ENCODE peak calls at places on chromosomes 3 and 15, in six cellular contexts. V, C, W, E, J and R are unnamed samples.

GRCh38 chr3:53411371-53411770 is 64.0 kb upstream of the DCP1A start:
- DNase-seq in V (no peak), C (no peak), W (no peak), E (no peak), J (no peak), R (no peak)

GRCh38 chr3:38008191-38008701 is 17.7 kb downstream of the VILL start:
- DNase-seq in V (no peak), C (no peak), W (no peak), E (no peak), J (no peak), R (no peak)

GRCh38 chr3:173770011-173770410 is 372.5 kb downstream of the NLGN1 start:
- DNase-seq in V (peak), C (no peak), W (peak), E (no peak), J (no peak), R (no peak)

GRCh38 chr3:101262393-101263240 is 57.8 kb downstream of the IMPG2 start:
- DNase-seq in V (no peak), C (no peak), W (no peak), E (no peak), J (no peak), R (no peak)

GRCh38 chr15:38620108-38620507 is 55.5 kb upstream of the RASGRP1 start:
- DNase-seq in V (no peak), C (no peak), W (no peak), E (no peak), J (no peak), R (no peak)

GRCh38 chr3:37974121-37974927 is 16.3 kb upstream of the VILL start:
- DNase-seq in V (peak), C (peak), W (peak), E (peak), J (peak), R (peak)

GRCh38 chr15:73934281-73934680 is 8.0 kb downstream of the LOXL1 start:
- DNase-seq in V (no peak), C (no peak), W (no peak), E (no peak), J (no peak), R (no peak)

GRCh38 chr15:93829115-93829849 is 402.1 kb upstream of the MCTP2 start:
- DNase-seq in V (no peak), C (no peak), W (peak), E (no peak), J (peak), R (no peak)

GRCh38 chr15:68114356-68114755 is 60.2 kb downstream of the PIAS1 start:
- DNase-seq in V (peak), C (no peak), W (peak), E (no peak), J (peak), R (no peak)

GRCh38 chr3:113867506-113867905 is 28.9 kb downstream of the GRAMD1C start:
- DNase-seq in V (peak), C (no peak), W (peak), E (no peak), J (peak), R (no peak)

GRCh38 chr15:44471885-44472284 is 44.5 kb downstream of the CTDSPL2 start:
- DNase-seq in V (no peak), C (no peak), W (no peak), E (no peak), J (no peak), R (no peak)

GRCh38 chr3:127769284-127770081 is 52.8 kb downstream of the MGLL start:
- DNase-seq in V (no peak), C (no peak), W (no peak), E (no peak), J (no peak), R (no peak)

GRCh38 chr3:128301186-128302023 is 148.1 kb downstream of the EEFSEC start:
- DNase-seq in V (no peak), C (peak), W (no peak), E (no peak), J (no peak), R (no peak)

GRCh38 chr3:65126527-65127440 is 439.0 kb upstream of the ADAMTS9 start:
- DNase-seq in V (peak), C (no peak), W (peak), E (no peak), J (peak), R (peak)

GRCh38 chr3:76842232-76842631 is 197.7 kb upstream of the ROBO2 start:
- DNase-seq in V (no peak), C (no peak), W (no peak), E (no peak), J (no peak), R (no peak)

GRCh38 chr3:135556184-135556583 is 409.3 kb upstream of the PPP2R3A start:
- DNase-seq in V (no peak), C (no peak), W (no peak), E (no peak), J (no peak), R (no peak)

GRCh38 chr15:83613716-83614115 is 40.2 kb upstream of the ADAMTSL3 start:
- DNase-seq in V (no peak), C (no peak), W (peak), E (no peak), J (peak), R (peak)

GRCh38 chr3:127038476-127038875 is 55.6 kb downstream of the PLXNA1 start:
- DNase-seq in V (no peak), C (no peak), W (no peak), E (no peak), J (no peak), R (no peak)

GRCh38 chr3:147162743-147163142 is 243.6 kb downstream of the ZIC4 start:
- DNase-seq in V (no peak), C (no peak), W (no peak), E (no peak), J (no peak), R (no peak)

GRCh38 chr3:73086071-73086494 is 24.6 kb downstream of the EBLN2 start:
- DNase-seq in V (peak), C (no peak), W (peak), E (peak), J (peak), R (peak)

GRCh38 chr3:53715815-53716483 is 130.3 kb downstream of the CHDH start:
- DNase-seq in V (no peak), C (no peak), W (peak), E (no peak), J (peak), R (peak)

GRCh38 chr3:105139851-105140560 is 226.7 kb upstream of the ALCAM start:
- DNase-seq in V (no peak), C (no peak), W (no peak), E (no peak), J (no peak), R (no peak)

GRCh38 chr15:52199271-52199670 is 8.1 kb upstream of the GNB5 start:
- DNase-seq in V (no peak), C (no peak), W (no peak), E (no peak), J (no peak), R (no peak)

GRCh38 chr3:36804295-36805055 is 40.1 kb upstream of the DCLK3 start:
- DNase-seq in V (no peak), C (no peak), W (no peak), E (peak), J (no peak), R (no peak)

GRCh38 chr15:52340093-52340492 is 44.5 kb upstream of the MYO5C start:
- DNase-seq in V (no peak), C (no peak), W (no peak), E (no peak), J (no peak), R (no peak)

GRCh38 chr15:59371458-59372351 is 966 bp downstream of the MYO1E start:
- DNase-seq in V (no peak), C (peak), W (no peak), E (no peak), J (peak), R (no peak)

GRCh38 chr15:40992825-40993224 is 39.6 kb downstream of the CHAC1 start:
- DNase-seq in V (no peak), C (no peak), W (no peak), E (no peak), J (no peak), R (no peak)

GRCh38 chr3:192819001-192819569 is 91.7 kb upstream of the FGF12 start:
- DNase-seq in V (peak), C (no peak), W (peak), E (no peak), J (peak), R (no peak)

GRCh38 chr3:16686679-16687078 is 81.5 kb upstream of the DAZL start:
- DNase-seq in V (no peak), C (no peak), W (no peak), E (no peak), J (no peak), R (no peak)

GRCh38 chr3:5694267-5694666 is 506.8 kb downstream of the EDEM1 start:
- DNase-seq in V (no peak), C (no peak), W (no peak), E (no peak), J (no peak), R (no peak)

GRCh38 chr3:30458376-30458775 is 148.0 kb upstream of the TGFBR2 start:
- DNase-seq in V (no peak), C (no peak), W (peak), E (no peak), J (no peak), R (no peak)

GRCh38 chr15:31840849-31841476 is 189.4 kb upstream of the CHRNA7 start:
- DNase-seq in V (no peak), C (no peak), W (no peak), E (no peak), J (no peak), R (no peak)

GRCh38 chr15:91861223-91861622 is 7.7 kb downstream of the SLCO3A1 start:
- DNase-seq in V (no peak), C (peak), W (no peak), E (no peak), J (no peak), R (no peak)

GRCh38 chr3:177337548-177338331 is 140.5 kb upstream of the TBL1XR1 start:
- DNase-seq in V (peak), C (no peak), W (peak), E (no peak), J (peak), R (no peak)

GRCh38 chr3:19231792-19232461 is 83.6 kb downstream of the KCNH8 start:
- DNase-seq in V (no peak), C (no peak), W (no peak), E (no peak), J (no peak), R (no peak)

GRCh38 chr3:19232566-19232965 is 84.3 kb downstream of the KCNH8 start:
- DNase-seq in V (no peak), C (no peak), W (no peak), E (no peak), J (no peak), R (no peak)

GRCh38 chr3:19226516-19226915 is 78.2 kb downstream of the KCNH8 start:
- DNase-seq in V (no peak), C (no peak), W (no peak), E (no peak), J (no peak), R (no peak)

GRCh38 chr3:19229086-19229485 is 80.8 kb downstream of the KCNH8 start:
- DNase-seq in V (no peak), C (no peak), W (no peak), E (no peak), J (no peak), R (no peak)
- TF ChIP-seq CTCF in V (no peak), C (no peak), W (no peak), E (no peak), J (no peak), R (no peak)

GRCh38 chr3:3799173-3800075 is at the start of gene LRRN1:
- DNase-seq in V (no peak), C (peak), W (no peak), E (peak), J (no peak), R (no peak)
- H3K4me3 ChIP-seq in V (peak), C (peak), W (no peak), E (peak), J (no peak), R (peak)

GRCh38 chr15:19984101-19984500 is 557.5 kb downstream of the GOLGA6L6 start:
- DNase-seq in V (no peak), C (no peak), W (no peak), E (no peak), J (no peak), R (no peak)

GRCh38 chr15:19992428-19992827 is 549.2 kb downstream of the GOLGA6L6 start:
- DNase-seq in V (no peak), C (no peak), W (no peak), E (no peak), J (no peak), R (no peak)

DNA sequence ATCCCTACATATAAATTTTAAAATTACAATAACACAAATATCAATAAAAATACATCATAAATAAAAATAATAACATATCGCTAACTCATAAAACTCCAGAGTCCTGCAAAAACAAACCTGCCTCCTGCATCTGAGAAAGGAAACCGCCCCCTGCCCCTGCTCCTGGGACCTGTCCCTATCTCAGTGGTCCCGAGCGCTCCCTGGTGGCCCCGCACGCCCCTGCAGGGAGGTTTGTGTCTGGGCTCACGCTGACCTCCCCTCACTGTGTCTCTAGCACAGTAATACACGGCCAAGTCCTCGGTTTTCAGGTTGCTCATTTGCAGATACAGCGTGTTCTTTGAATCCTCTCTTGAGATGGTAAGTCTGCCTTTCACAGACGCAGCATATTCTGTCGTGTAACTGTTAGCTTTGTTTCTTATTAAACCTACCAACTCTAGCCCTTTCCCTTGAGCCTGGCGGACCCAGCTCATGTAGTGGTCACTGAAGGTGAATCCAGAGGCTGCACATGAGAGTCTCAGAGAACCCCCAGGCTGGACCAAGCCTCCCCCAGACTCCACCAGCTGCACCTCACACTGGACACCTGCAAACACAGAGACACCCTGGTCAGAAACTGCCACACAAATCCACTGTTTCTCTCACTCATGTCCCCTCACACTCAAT is 554.1 kb downstream of the GOLGA6L6 start:
- DNase-seq in V (no peak), C (no peak), W (no peak), E (peak), J (no peak), R (no peak)
- TF ChIP-seq CTCF in V (no peak), C (no peak), W (no peak), E (peak), J (no peak), R (no peak)

GRCh38 chr3:143002727-143003126 is 1.4 kb downstream of the U2SURP start:
- DNase-seq in V (no peak), C (no peak), W (no peak), E (no peak), J (no peak), R (no peak)
- H3K4me3 ChIP-seq in V (peak), C (peak), W (peak), E (peak), J (peak), R (peak)

GRCh38 chr15:78396976-78397375 is 41.0 kb upstream of the IREB2 start:
- DNase-seq in V (peak), C (peak), W (peak), E (no peak), J (peak), R (no peak)
- TF ChIP-seq CTCF in V (peak), C (no peak), W (peak), E (peak), J (peak), R (peak)

DNA sequence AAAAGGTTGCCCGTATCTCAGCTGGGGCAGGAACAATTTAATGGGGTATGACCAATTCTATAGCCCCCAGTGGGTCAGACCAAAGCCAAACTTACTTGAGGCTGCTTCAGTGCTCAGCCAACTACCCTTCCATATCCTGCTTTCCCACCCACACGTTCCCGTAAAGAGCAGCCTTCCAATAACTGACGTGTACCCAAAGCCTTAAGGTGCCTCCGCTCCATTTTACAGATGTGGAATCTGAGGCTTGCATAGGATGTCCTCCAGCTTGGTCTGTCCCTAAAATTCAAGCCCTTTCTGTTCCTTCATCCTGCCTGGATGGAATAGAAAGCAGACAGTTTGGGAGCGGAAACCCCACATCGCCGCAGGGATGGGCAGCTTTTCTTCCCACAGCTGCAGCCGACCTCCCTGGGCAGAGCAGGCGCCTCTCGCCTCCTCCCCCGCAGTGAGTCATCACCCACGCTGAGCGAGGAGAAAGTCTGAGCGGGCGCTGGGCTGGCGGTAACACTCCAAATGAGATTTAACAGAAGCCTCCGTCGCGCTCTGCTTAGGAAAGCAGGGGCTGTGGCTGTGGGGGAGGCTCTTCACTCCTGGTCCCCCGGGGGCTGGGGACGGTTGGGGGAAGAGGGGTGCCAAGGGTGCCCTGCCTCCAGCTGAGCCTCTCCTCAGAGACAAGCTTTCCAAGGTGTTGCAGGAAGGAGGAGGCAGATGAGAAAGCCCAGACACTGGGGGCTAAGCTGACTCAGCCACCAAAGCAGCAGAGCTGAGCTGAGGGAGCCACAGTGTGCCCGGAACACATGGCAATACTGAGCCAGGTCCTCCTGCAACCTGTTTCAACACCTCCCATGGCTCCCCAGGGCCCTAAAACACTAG is 57.8 kb upstream of the HRH1 start:
- DNase-seq in V (peak), C (peak), W (peak), E (peak), J (peak), R (peak)
- H3K4me3 ChIP-seq in V (peak), C (peak), W (peak), E (peak), J (peak), R (peak)